ENCODE peak calls at places on chromosome 18, in seven cellular contexts. One of them, this sample, is unnamed.

GRCh38 chr18:54129448-54130134 is 94.9 kb downstream of the MBD2 start:
- DNase-seq in left lung: no peak
- DNase-seq in endodermal cell: no peak
- DNase-seq in choroid plexus epithelial cell: no peak
- DNase-seq in A549: no peak
- DNase-seq in AG04450: no peak
- DNase-seq in ovary: no peak
- DNase-seq in this sample: no peak

GRCh38 chr18:44682181-44682870 is 1.6 kb downstream of the SETBP1 start:
- DNase-seq in endodermal cell: no peak
- DNase-seq in ovary: peak
- DNase-seq in left lung: peak
- DNase-seq in AG04450: no peak
- DNase-seq in choroid plexus epithelial cell: no peak
- DNase-seq in A549: no peak
- DNase-seq in this sample: no peak

GRCh38 chr18:2111456-2111855 is 459.8 kb downstream of the METTL4 start:
- DNase-seq in AG04450: peak
- DNase-seq in endodermal cell: peak
- DNase-seq in left lung: no peak
- DNase-seq in ovary: no peak
- DNase-seq in choroid plexus epithelial cell: peak
- DNase-seq in A549: no peak
- DNase-seq in this sample: peak

GRCh38 chr18:55406374-55407045 is 181.5 kb downstream of the TCF4 start:
- DNase-seq in choroid plexus epithelial cell: no peak
- DNase-seq in ovary: peak
- DNase-seq in endodermal cell: no peak
- DNase-seq in AG04450: no peak
- DNase-seq in left lung: no peak
- DNase-seq in A549: no peak
- DNase-seq in this sample: no peak

GRCh38 chr18:70036771-70037452 is 89.2 kb upstream of the CD226 start:
- DNase-seq in A549: no peak
- DNase-seq in endodermal cell: no peak
- DNase-seq in left lung: no peak
- DNase-seq in choroid plexus epithelial cell: no peak
- DNase-seq in AG04450: no peak
- DNase-seq in ovary: no peak
- DNase-seq in this sample: no peak

GRCh38 chr18:58362027-58362575 is 266.8 kb downstream of the ALPK2 start:
- DNase-seq in left lung: no peak
- DNase-seq in A549: peak
- DNase-seq in ovary: peak
- DNase-seq in endodermal cell: no peak
- DNase-seq in choroid plexus epithelial cell: peak
- DNase-seq in AG04450: peak
- DNase-seq in this sample: peak

GRCh38 chr18:54392621-54393023 is 34.9 kb downstream of the C18orf54 start:
- DNase-seq in A549: peak
- DNase-seq in ovary: no peak
- DNase-seq in left lung: no peak
- DNase-seq in choroid plexus epithelial cell: peak
- DNase-seq in AG04450: peak
- DNase-seq in endodermal cell: peak
- DNase-seq in this sample: peak

GRCh38 chr18:62713651-62714247 is 1.6 kb upstream of the PHLPP1 start:
- DNase-seq in A549: no peak
- DNase-seq in left lung: no peak
- DNase-seq in AG04450: no peak
- DNase-seq in ovary: peak
- DNase-seq in choroid plexus epithelial cell: no peak
- DNase-seq in endodermal cell: peak
- DNase-seq in this sample: no peak

GRCh38 chr18:7950380-7951143 is 383.4 kb downstream of the PTPRM start:
- DNase-seq in ovary: no peak
- DNase-seq in choroid plexus epithelial cell: peak
- DNase-seq in left lung: no peak
- DNase-seq in A549: peak
- DNase-seq in endodermal cell: no peak
- DNase-seq in AG04450: no peak
- DNase-seq in this sample: peak

GRCh38 chr18:21230436-21230835 is 11.6 kb upstream of the GREB1L start:
- DNase-seq in endodermal cell: no peak
- DNase-seq in A549: no peak
- DNase-seq in choroid plexus epithelial cell: no peak
- DNase-seq in ovary: no peak
- DNase-seq in left lung: no peak
- DNase-seq in AG04450: no peak
- DNase-seq in this sample: no peak

GRCh38 chr18:45384137-45384998 is 230.9 kb upstream of the SLC14A2 start:
- DNase-seq in left lung: no peak
- DNase-seq in endodermal cell: peak
- DNase-seq in choroid plexus epithelial cell: peak
- DNase-seq in ovary: peak
- DNase-seq in A549: peak
- DNase-seq in AG04450: no peak
- DNase-seq in this sample: peak

GRCh38 chr18:34094148-34094547 is 130.6 kb downstream of the NOL4 start:
- DNase-seq in left lung: no peak
- DNase-seq in ovary: no peak
- DNase-seq in choroid plexus epithelial cell: no peak
- DNase-seq in endodermal cell: no peak
- DNase-seq in AG04450: no peak
- DNase-seq in A549: no peak
- DNase-seq in this sample: no peak

DNA sequence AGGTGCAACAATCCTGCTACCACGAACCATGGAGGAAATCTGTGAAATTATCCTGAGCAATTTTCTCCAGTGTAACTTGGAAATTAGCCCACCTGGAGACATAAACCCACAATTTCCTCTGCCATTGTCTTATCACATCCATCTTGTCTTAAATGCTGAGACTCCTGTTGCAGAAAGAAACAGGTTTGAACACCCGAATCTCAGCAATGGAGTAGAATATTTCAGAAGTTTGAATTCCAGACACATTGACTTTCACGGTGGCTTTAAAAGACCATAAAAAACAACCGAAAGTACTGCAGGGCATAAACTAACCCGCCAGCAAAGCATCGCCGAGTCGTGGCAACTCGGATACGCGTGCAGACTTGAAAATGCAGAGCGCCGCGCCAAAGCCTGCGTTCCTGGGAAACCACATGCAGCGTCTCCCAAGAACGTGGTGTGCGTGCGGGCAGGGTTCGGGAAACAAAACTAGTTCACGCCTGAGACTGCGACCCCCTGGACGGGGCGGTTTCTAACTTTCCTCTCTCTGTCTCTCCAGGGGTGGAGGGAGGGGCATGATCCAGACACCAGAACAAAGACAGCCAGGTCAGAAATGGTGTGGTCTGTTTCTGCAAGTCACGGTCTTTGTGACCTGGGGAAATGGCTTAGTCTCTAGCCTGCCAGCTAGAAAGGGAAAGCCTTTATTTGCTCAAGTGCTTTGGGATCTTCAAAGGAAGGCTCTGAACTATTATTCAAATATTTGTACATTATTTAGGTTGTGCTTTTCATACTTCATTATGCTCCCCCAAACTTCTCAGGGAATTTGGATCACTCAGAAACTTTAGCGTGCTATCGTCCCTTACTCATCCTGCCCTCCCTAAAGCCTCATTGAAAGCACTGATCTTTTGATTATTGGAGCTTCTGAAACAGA is 26.9 kb upstream of the KCTD1 start:
- DNase-seq in choroid plexus epithelial cell: peak
- DNase-seq in A549: peak
- DNase-seq in AG04450: no peak
- DNase-seq in left lung: peak
- DNase-seq in ovary: peak
- DNase-seq in endodermal cell: peak
- DNase-seq in this sample: peak
- H3K4me3 ChIP-seq in choroid plexus epithelial cell: peak
- H3K4me3 ChIP-seq in A549: peak
- H3K4me3 ChIP-seq in AG04450: peak
- H3K4me3 ChIP-seq in left lung: peak
- H3K4me3 ChIP-seq in ovary: peak
- H3K4me3 ChIP-seq in endodermal cell: peak
- H3K4me3 ChIP-seq in this sample: peak

GRCh38 chr18:71068338-71068737 is 779.5 kb downstream of the SOCS6 start:
- DNase-seq in ovary: no peak
- DNase-seq in choroid plexus epithelial cell: no peak
- DNase-seq in left lung: no peak
- DNase-seq in A549: no peak
- DNase-seq in endodermal cell: no peak
- DNase-seq in AG04450: no peak
- DNase-seq in this sample: no peak
- H3K4me3 ChIP-seq in ovary: no peak
- H3K4me3 ChIP-seq in choroid plexus epithelial cell: no peak
- H3K4me3 ChIP-seq in left lung: no peak
- H3K4me3 ChIP-seq in A549: no peak
- H3K4me3 ChIP-seq in endodermal cell: no peak
- H3K4me3 ChIP-seq in AG04450: no peak
- H3K4me3 ChIP-seq in this sample: no peak

GRCh38 chr18:36296591-36297418 is 708 bp upstream of the FHOD3 start:
- DNase-seq in choroid plexus epithelial cell: peak
- DNase-seq in A549: peak
- DNase-seq in ovary: peak
- DNase-seq in endodermal cell: peak
- DNase-seq in left lung: peak
- DNase-seq in AG04450: peak
- DNase-seq in this sample: peak
- H3K4me3 ChIP-seq in choroid plexus epithelial cell: peak
- H3K4me3 ChIP-seq in A549: peak
- H3K4me3 ChIP-seq in ovary: peak
- H3K4me3 ChIP-seq in endodermal cell: peak
- H3K4me3 ChIP-seq in left lung: peak
- H3K4me3 ChIP-seq in AG04450: peak
- H3K4me3 ChIP-seq in this sample: peak

DNA sequence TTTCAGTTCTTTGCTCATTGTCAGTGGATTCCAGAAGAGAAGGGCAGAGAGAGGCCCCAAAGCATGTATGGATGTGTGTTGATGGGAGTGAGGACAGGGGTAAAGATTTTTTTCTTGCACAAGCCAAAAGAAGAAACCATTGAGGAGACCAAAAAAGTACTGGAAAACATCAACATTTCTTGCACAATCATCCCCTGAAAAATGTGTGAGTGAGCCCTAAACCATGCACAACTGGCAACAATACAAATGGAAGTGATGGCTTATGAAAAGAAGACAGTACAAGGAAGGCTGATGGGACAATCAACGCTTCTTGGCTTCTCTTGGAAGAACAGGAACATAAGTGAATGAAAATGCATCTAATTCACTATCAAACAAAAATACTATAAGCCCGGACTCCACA is 5.6 kb upstream of the SMAD7 start:
- DNase-seq in AG04450: no peak
- DNase-seq in left lung: no peak
- DNase-seq in ovary: no peak
- DNase-seq in A549: no peak
- DNase-seq in endodermal cell: no peak
- DNase-seq in choroid plexus epithelial cell: peak
- DNase-seq in this sample: peak
- H3K4me3 ChIP-seq in AG04450: no peak
- H3K4me3 ChIP-seq in left lung: no peak
- H3K4me3 ChIP-seq in ovary: no peak
- H3K4me3 ChIP-seq in A549: no peak
- H3K4me3 ChIP-seq in endodermal cell: no peak
- H3K4me3 ChIP-seq in choroid plexus epithelial cell: no peak
- H3K4me3 ChIP-seq in this sample: no peak

GRCh38 chr18:13407484-13407883 is 188.9 kb downstream of the LDLRAD4 start:
- DNase-seq in ovary: no peak
- DNase-seq in AG04450: no peak
- DNase-seq in choroid plexus epithelial cell: no peak
- DNase-seq in A549: no peak
- DNase-seq in left lung: no peak
- DNase-seq in endodermal cell: no peak
- DNase-seq in this sample: no peak
- H3K4me3 ChIP-seq in ovary: no peak
- H3K4me3 ChIP-seq in AG04450: no peak
- H3K4me3 ChIP-seq in choroid plexus epithelial cell: no peak
- H3K4me3 ChIP-seq in A549: no peak
- H3K4me3 ChIP-seq in left lung: no peak
- H3K4me3 ChIP-seq in endodermal cell: no peak
- H3K4me3 ChIP-seq in this sample: no peak

GRCh38 chr18:79952457-79952995 is 1.1 kb upstream of the SLC66A2 start:
- DNase-seq in left lung: no peak
- DNase-seq in choroid plexus epithelial cell: no peak
- DNase-seq in AG04450: no peak
- DNase-seq in endodermal cell: no peak
- DNase-seq in A549: no peak
- DNase-seq in ovary: no peak
- DNase-seq in this sample: no peak
- H3K4me3 ChIP-seq in left lung: peak
- H3K4me3 ChIP-seq in choroid plexus epithelial cell: peak
- H3K4me3 ChIP-seq in AG04450: peak
- H3K4me3 ChIP-seq in endodermal cell: peak
- H3K4me3 ChIP-seq in A549: peak
- H3K4me3 ChIP-seq in ovary: peak
- H3K4me3 ChIP-seq in this sample: peak

GRCh38 chr18:23927821-23928746 is 86.5 kb upstream of the TTC39C start:
- DNase-seq in ovary: no peak
- DNase-seq in A549: no peak
- DNase-seq in left lung: no peak
- DNase-seq in choroid plexus epithelial cell: no peak
- DNase-seq in AG04450: no peak
- DNase-seq in endodermal cell: no peak
- DNase-seq in this sample: no peak

GRCh38 chr18:23932385-23933067 is 82.0 kb upstream of the TTC39C start:
- DNase-seq in choroid plexus epithelial cell: no peak
- DNase-seq in ovary: no peak
- DNase-seq in endodermal cell: no peak
- DNase-seq in A549: no peak
- DNase-seq in left lung: no peak
- DNase-seq in AG04450: no peak
- DNase-seq in this sample: no peak

GRCh38 chr18:23933407-23933806 is 81.1 kb upstream of the TTC39C start:
- DNase-seq in ovary: no peak
- DNase-seq in left lung: no peak
- DNase-seq in choroid plexus epithelial cell: no peak
- DNase-seq in endodermal cell: no peak
- DNase-seq in AG04450: no peak
- DNase-seq in A549: no peak
- DNase-seq in this sample: no peak

GRCh38 chr18:23929362-23929940 is 85.1 kb upstream of the TTC39C start:
- DNase-seq in left lung: no peak
- DNase-seq in A549: no peak
- DNase-seq in endodermal cell: no peak
- DNase-seq in ovary: no peak
- DNase-seq in AG04450: no peak
- DNase-seq in choroid plexus epithelial cell: no peak
- DNase-seq in this sample: no peak

DNA sequence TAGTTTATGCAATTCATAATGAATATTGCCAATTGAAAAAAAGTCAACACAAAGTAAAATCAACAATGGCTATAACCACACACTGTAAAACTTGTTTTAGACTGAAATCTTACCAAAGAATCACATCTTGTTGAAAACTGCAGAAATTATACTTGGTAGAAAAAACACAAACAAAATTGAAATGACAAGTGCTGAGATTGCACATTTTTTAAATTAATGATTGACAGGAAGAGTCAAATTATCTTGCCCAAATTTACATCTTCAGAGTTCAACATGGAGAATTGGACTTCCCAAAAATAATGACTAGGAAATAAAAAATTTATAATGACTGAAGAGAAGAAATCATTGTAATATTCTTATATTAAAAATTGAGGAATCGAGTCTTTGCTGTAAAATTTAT is 84.6 kb upstream of the TTC39C start:
- DNase-seq in left lung: no peak
- DNase-seq in A549: no peak
- DNase-seq in ovary: no peak
- DNase-seq in choroid plexus epithelial cell: no peak
- DNase-seq in endodermal cell: no peak
- DNase-seq in AG04450: no peak
- DNase-seq in this sample: no peak
- H3K4me3 ChIP-seq in left lung: no peak
- H3K4me3 ChIP-seq in A549: no peak
- H3K4me3 ChIP-seq in ovary: no peak
- H3K4me3 ChIP-seq in choroid plexus epithelial cell: no peak
- H3K4me3 ChIP-seq in endodermal cell: no peak
- H3K4me3 ChIP-seq in AG04450: no peak
- H3K4me3 ChIP-seq in this sample: no peak